ENCODE peak calls at places on chromosomes 2 and 18, in five cellular contexts. One of them, this sample, is unnamed.

GRCh38 chr2:157830696-157831570 is 45.2 kb downstream of the ACVR1 start:
- DNase-seq in NCI-H1092: no peak
- DNase-seq in fibroblast of mammary gland: peak
- DNase-seq in tibial artery: peak
- DNase-seq in fibroblast of pulmonary artery: peak
- DNase-seq in this sample: no peak

GRCh38 chr2:39851691-39852110 is 72.6 kb upstream of the THUMPD2 start:
- DNase-seq in fibroblast of mammary gland: peak
- DNase-seq in tibial artery: no peak
- DNase-seq in NCI-H1092: no peak
- DNase-seq in fibroblast of pulmonary artery: peak
- DNase-seq in this sample: no peak

GRCh38 chr2:119301413-119301812 is 65.2 kb downstream of the C2orf76 start:
- DNase-seq in fibroblast of mammary gland: peak
- DNase-seq in tibial artery: no peak
- DNase-seq in fibroblast of pulmonary artery: no peak
- DNase-seq in NCI-H1092: no peak
- DNase-seq in this sample: no peak

GRCh38 chr2:128710770-128711169 is 392.1 kb upstream of the HS6ST1 start:
- DNase-seq in tibial artery: no peak
- DNase-seq in fibroblast of mammary gland: no peak
- DNase-seq in NCI-H1092: no peak
- DNase-seq in fibroblast of pulmonary artery: no peak
- DNase-seq in this sample: no peak

GRCh38 chr18:9782073-9782857 is 74.2 kb downstream of the RAB31 start:
- DNase-seq in NCI-H1092: no peak
- DNase-seq in tibial artery: peak
- DNase-seq in fibroblast of pulmonary artery: peak
- DNase-seq in fibroblast of mammary gland: peak
- DNase-seq in this sample: no peak

GRCh38 chr2:240277073-240277806 is 136.8 kb upstream of the OTOS start:
- DNase-seq in fibroblast of pulmonary artery: peak
- DNase-seq in fibroblast of mammary gland: peak
- DNase-seq in tibial artery: no peak
- DNase-seq in NCI-H1092: no peak
- DNase-seq in this sample: no peak

GRCh38 chr2:240449764-240450531 is 14.5 kb downstream of the GPC1 start:
- DNase-seq in NCI-H1092: peak
- DNase-seq in fibroblast of pulmonary artery: peak
- DNase-seq in fibroblast of mammary gland: no peak
- DNase-seq in tibial artery: no peak
- DNase-seq in this sample: no peak

GRCh38 chr2:100919316-100919715 is 82.8 kb upstream of the RPL31 start:
- DNase-seq in fibroblast of pulmonary artery: no peak
- DNase-seq in NCI-H1092: no peak
- DNase-seq in tibial artery: no peak
- DNase-seq in fibroblast of mammary gland: no peak
- DNase-seq in this sample: no peak

GRCh38 chr2:10057231-10058107 is 14.1 kb downstream of the KLF11 start:
- DNase-seq in NCI-H1092: no peak
- DNase-seq in tibial artery: no peak
- DNase-seq in fibroblast of mammary gland: peak
- DNase-seq in fibroblast of pulmonary artery: peak
- DNase-seq in this sample: no peak

GRCh38 chr18:40048253-40048652 is 1906.8 kb upstream of the PIK3C3 start:
- DNase-seq in tibial artery: no peak
- DNase-seq in fibroblast of pulmonary artery: no peak
- DNase-seq in NCI-H1092: no peak
- DNase-seq in fibroblast of mammary gland: no peak
- DNase-seq in this sample: no peak

GRCh38 chr2:47654790-47655562 is 128.0 kb upstream of the MSH6 start:
- DNase-seq in fibroblast of mammary gland: no peak
- DNase-seq in fibroblast of pulmonary artery: no peak
- DNase-seq in NCI-H1092: no peak
- DNase-seq in tibial artery: no peak
- DNase-seq in this sample: no peak

GRCh38 chr2:118812530-118812929 is 34.9 kb downstream of the EN1 start:
- DNase-seq in fibroblast of pulmonary artery: no peak
- DNase-seq in fibroblast of mammary gland: no peak
- DNase-seq in tibial artery: no peak
- DNase-seq in NCI-H1092: no peak
- DNase-seq in this sample: no peak

GRCh38 chr2:88085099-88085498 is 17.5 kb downstream of the SMYD1 start:
- DNase-seq in fibroblast of pulmonary artery: no peak
- DNase-seq in tibial artery: no peak
- DNase-seq in fibroblast of mammary gland: no peak
- DNase-seq in NCI-H1092: no peak
- DNase-seq in this sample: no peak

GRCh38 chr2:128446049-128446811 is 127.6 kb upstream of the HS6ST1 start:
- DNase-seq in tibial artery: peak
- DNase-seq in NCI-H1092: no peak
- DNase-seq in fibroblast of mammary gland: no peak
- DNase-seq in fibroblast of pulmonary artery: no peak
- DNase-seq in this sample: no peak

GRCh38 chr18:24342347-24342746 is 55.3 kb downstream of the OSBPL1A start:
- DNase-seq in tibial artery: no peak
- DNase-seq in fibroblast of pulmonary artery: peak
- DNase-seq in fibroblast of mammary gland: no peak
- DNase-seq in NCI-H1092: no peak
- DNase-seq in this sample: no peak

GRCh38 chr2:184692137-184692734 is 93.9 kb downstream of the ZNF804A start:
- DNase-seq in fibroblast of mammary gland: peak
- DNase-seq in NCI-H1092: peak
- DNase-seq in fibroblast of pulmonary artery: peak
- DNase-seq in tibial artery: no peak
- DNase-seq in this sample: no peak

GRCh38 chr2:168635065-168635577 is 167.3 kb upstream of the NOSTRIN start:
- DNase-seq in NCI-H1092: no peak
- DNase-seq in tibial artery: peak
- DNase-seq in fibroblast of mammary gland: peak
- DNase-seq in fibroblast of pulmonary artery: peak
- DNase-seq in this sample: no peak

GRCh38 chr2:43877782-43878464 is 39.2 kb downstream of the ABCG8 start:
- DNase-seq in tibial artery: peak
- DNase-seq in fibroblast of pulmonary artery: peak
- DNase-seq in NCI-H1092: peak
- DNase-seq in fibroblast of mammary gland: peak
- DNase-seq in this sample: peak

GRCh38 chr2:140892911-140893637 is 1237.7 kb downstream of the LRP1B start:
- DNase-seq in fibroblast of mammary gland: no peak
- DNase-seq in NCI-H1092: no peak
- DNase-seq in fibroblast of pulmonary artery: peak
- DNase-seq in tibial artery: no peak
- DNase-seq in this sample: no peak

GRCh38 chr2:238865015-238865719 is 17.3 kb downstream of the TWIST2 start:
- DNase-seq in fibroblast of pulmonary artery: no peak
- DNase-seq in fibroblast of mammary gland: no peak
- DNase-seq in tibial artery: no peak
- DNase-seq in NCI-H1092: no peak
- DNase-seq in this sample: no peak

GRCh38 chr2:122389694-122390093 is 634.2 kb downstream of the TSN start:
- DNase-seq in fibroblast of pulmonary artery: no peak
- DNase-seq in NCI-H1092: no peak
- DNase-seq in tibial artery: no peak
- DNase-seq in fibroblast of mammary gland: no peak
- DNase-seq in this sample: no peak

GRCh38 chr2:198659471-198659870 is 798.3 kb downstream of the SATB2 start:
- DNase-seq in NCI-H1092: no peak
- DNase-seq in fibroblast of mammary gland: no peak
- DNase-seq in tibial artery: no peak
- DNase-seq in fibroblast of pulmonary artery: no peak
- DNase-seq in this sample: no peak

GRCh38 chr2:162212366-162212765 is 30.9 kb downstream of the FAP start:
- DNase-seq in fibroblast of pulmonary artery: peak
- DNase-seq in tibial artery: no peak
- DNase-seq in NCI-H1092: no peak
- DNase-seq in fibroblast of mammary gland: peak
- DNase-seq in this sample: no peak

GRCh38 chr2:132477962-132478361 is 61.4 kb downstream of the GPR39 start:
- DNase-seq in tibial artery: no peak
- DNase-seq in fibroblast of mammary gland: peak
- DNase-seq in fibroblast of pulmonary artery: no peak
- DNase-seq in NCI-H1092: no peak
- DNase-seq in this sample: no peak

GRCh38 chr18:61322265-61322873 is 10.9 kb upstream of the CDH20 start:
- DNase-seq in fibroblast of mammary gland: peak
- DNase-seq in fibroblast of pulmonary artery: peak
- DNase-seq in tibial artery: peak
- DNase-seq in NCI-H1092: peak
- DNase-seq in this sample: no peak

GRCh38 chr2:184339966-184340365 is 258.4 kb upstream of the ZNF804A start:
- DNase-seq in tibial artery: no peak
- DNase-seq in fibroblast of pulmonary artery: peak
- DNase-seq in NCI-H1092: no peak
- DNase-seq in fibroblast of mammary gland: peak
- DNase-seq in this sample: no peak

GRCh38 chr2:231463698-231464575 is at the start of gene NCL:
- DNase-seq in tibial artery: peak
- DNase-seq in NCI-H1092: peak
- DNase-seq in fibroblast of pulmonary artery: peak
- DNase-seq in fibroblast of mammary gland: peak
- DNase-seq in this sample: peak

GRCh38 chr2:4909486-4909885 is 782.7 kb upstream of the SOX11 start:
- DNase-seq in NCI-H1092: no peak
- DNase-seq in tibial artery: no peak
- DNase-seq in fibroblast of pulmonary artery: no peak
- DNase-seq in fibroblast of mammary gland: no peak
- DNase-seq in this sample: no peak

GRCh38 chr2:141791521-141791920 is 339.3 kb downstream of the LRP1B start:
- DNase-seq in fibroblast of mammary gland: no peak
- DNase-seq in NCI-H1092: no peak
- DNase-seq in tibial artery: no peak
- DNase-seq in fibroblast of pulmonary artery: no peak
- DNase-seq in this sample: no peak

GRCh38 chr2:100271210-100271609 is 51.1 kb downstream of the LONRF2 start:
- DNase-seq in fibroblast of pulmonary artery: no peak
- DNase-seq in fibroblast of mammary gland: no peak
- DNase-seq in tibial artery: no peak
- DNase-seq in NCI-H1092: no peak
- DNase-seq in this sample: no peak

This sample was measured in activated T-helper 9 cell treated with anti-CD3 and anti-CD28 coated beads, Interleukin-2, amount 50 U/mL, for 16 hours.